ENCODE peak calls at places on chromosomes 3 and 15, in four cellular contexts. J, P, Q and K are unnamed samples.

GRCh38 chr3:44584646-44585501 is at the start of gene ZNF660:
- DNase-seq in J (peak; percentile 97), P (no peak), Q (peak; percentile 67), K (peak; percentile 89)

GRCh38 chr15:26298666-26299065 is 435.5 kb upstream of the ATP10A start:
- DNase-seq in J (no peak), P (no peak), Q (no peak), K (no peak)

GRCh38 chr15:52727825-52728224 is 48.6 kb upstream of the ATOSA start:
- DNase-seq in J (no peak), P (no peak), Q (no peak), K (no peak)

GRCh38 chr3:87867001-87867400 is 191.8 kb downstream of the CGGBP1 start:
- DNase-seq in J (no peak), P (no peak), Q (no peak), K (no peak)

GRCh38 chr3:117671707-117672318 is 962.2 kb downstream of the TUSC7 start:
- DNase-seq in J (no peak), P (no peak), Q (no peak), K (no peak)

GRCh38 chr3:165459111-165459510 is 262.9 kb upstream of the SLITRK3 start:
- DNase-seq in J (no peak), P (no peak), Q (peak; percentile 16), K (no peak)

GRCh38 chr3:141129049-141130038 is 78.2 kb downstream of the SPSB4 start:
- DNase-seq in J (no peak), P (no peak), Q (no peak), K (no peak)

GRCh38 chr3:127637546-127637945 is 8.6 kb downstream of the PODXL2 start:
- DNase-seq in J (no peak), P (no peak), Q (no peak), K (no peak)

GRCh38 chr15:51731549-51732267 is 5.7 kb downstream of the LYSMD2 start:
- DNase-seq in J (no peak), P (peak; percentile 16), Q (peak; percentile 85), K (no peak)

GRCh38 chr3:105904251-105904650 is 35.4 kb upstream of the CBLB start:
- DNase-seq in J (no peak), P (no peak), Q (peak; percentile 9), K (no peak)

GRCh38 chr3:119175869-119176756 is 2.7 kb downstream of the UPK1B start:
- DNase-seq in J (no peak), P (no peak), Q (peak; percentile 25), K (no peak)

GRCh38 chr15:79058260-79058850 is 32.2 kb downstream of the RASGRF1 start:
- DNase-seq in J (no peak), P (no peak), Q (no peak), K (no peak)

GRCh38 chr3:23748398-23749110 is 57.2 kb upstream of the UBE2E1 start:
- DNase-seq in J (no peak), P (no peak), Q (peak; percentile 89), K (no peak)

GRCh38 chr3:53518495-53518981 is 24.1 kb downstream of the CACNA1D start:
- DNase-seq in J (no peak), P (no peak), Q (no peak), K (no peak)

GRCh38 chr15:55774113-55774970 is 31.4 kb upstream of the PRTG start:
- DNase-seq in J (peak; percentile 74), P (peak; percentile 6), Q (peak; percentile 10), K (peak; percentile 76)

GRCh38 chr15:74428442-74428787 is 5.3 kb downstream of the SEMA7A start:
- DNase-seq in J (no peak), P (no peak), Q (no peak), K (peak; percentile 43)

GRCh38 chr3:184466413-184466960 is 86.6 kb downstream of the CHRD start:
- DNase-seq in J (peak; percentile 26), P (no peak), Q (peak; percentile 48), K (no peak)

GRCh38 chr15:68668926-68669600 is 90.3 kb downstream of the CORO2B start:
- DNase-seq in J (no peak), P (no peak), Q (no peak), K (no peak)

GRCh38 chr3:186599785-186600166 is 13.1 kb upstream of the AHSG start:
- DNase-seq in J (no peak), P (no peak), Q (no peak), K (no peak)

GRCh38 chr15:72515591-72516389 is 41.7 kb downstream of the ARIH1 start:
- DNase-seq in J (no peak), P (no peak), Q (peak; percentile 20), K (no peak)

GRCh38 chr3:3295586-3295985 is 116.1 kb upstream of the CRBN start:
- DNase-seq in J (no peak), P (no peak), Q (no peak), K (no peak)

GRCh38 chr3:25173610-25174009 is 254.5 kb upstream of the RARB start:
- DNase-seq in J (no peak), P (no peak), Q (no peak), K (no peak)

GRCh38 chr15:32636410-32636809 is 5.1 kb upstream of the SCG5 start:
- DNase-seq in J (no peak), P (no peak), Q (no peak), K (no peak)

GRCh38 chr15:77528290-77528967 is 104.3 kb downstream of the LINGO1 start:
- DNase-seq in J (no peak), P (no peak), Q (no peak), K (peak; percentile 41)

GRCh38 chr3:191331443-191331842 is 1.1 kb upstream of the UTS2B start:
- DNase-seq in J (no peak), P (no peak), Q (peak; percentile 66), K (no peak)

GRCh38 chr3:189563841-189564563 is 67.2 kb upstream of the TP63 start:
- DNase-seq in J (no peak), P (no peak), Q (peak; percentile 78), K (no peak)

GRCh38 chr15:31974855-31975421 is 55.4 kb upstream of the CHRNA7 start:
- DNase-seq in J (peak; percentile 88), P (no peak), Q (peak; percentile 0), K (peak; percentile 70)

GRCh38 chr3:50124363-50125226 is 30.5 kb upstream of the SEMA3F start:
- DNase-seq in J (no peak), P (no peak), Q (no peak), K (peak; percentile 61)

GRCh38 chr3:26068890-26069289 is 279.0 kb downstream of the OXSM start:
- DNase-seq in J (no peak), P (no peak), Q (no peak), K (no peak)

GRCh38 chr3:127689266-127689860 is 16.6 kb downstream of the ABTB1 start:
- DNase-seq in J (no peak), P (no peak), Q (no peak), K (no peak)

GRCh38 chr15:68632101-68632500 is 53.3 kb downstream of the CORO2B start:
- DNase-seq in J (no peak), P (no peak), Q (no peak), K (no peak)

GRCh38 chr3:177624523-177625495 is 427.5 kb upstream of the TBL1XR1 start:
- DNase-seq in J (no peak), P (no peak), Q (no peak), K (no peak)

GRCh38 chr15:81182746-81183402 is 13.8 kb upstream of the IL16 start:
- DNase-seq in J (peak; percentile 18), P (no peak), Q (no peak), K (no peak)

GRCh38 chr15:65412556-65412955 is 10.2 kb downstream of the IGDCC4 start:
- DNase-seq in J (no peak), P (no peak), Q (no peak), K (no peak)

GRCh38 chr15:65413051-65413759 is 9.5 kb downstream of the IGDCC4 start:
- DNase-seq in J (no peak), P (no peak), Q (no peak), K (no peak)

GRCh38 chr15:65413760-65414144 is 9.0 kb downstream of the IGDCC4 start:
- DNase-seq in J (no peak), P (no peak), Q (no peak), K (no peak)

GRCh38 chr15:65416845-65417416 is 5.8 kb downstream of the IGDCC4 start:
- DNase-seq in J (peak; percentile 86), P (no peak), Q (peak; percentile 33), K (peak; percentile 81)

DNA sequence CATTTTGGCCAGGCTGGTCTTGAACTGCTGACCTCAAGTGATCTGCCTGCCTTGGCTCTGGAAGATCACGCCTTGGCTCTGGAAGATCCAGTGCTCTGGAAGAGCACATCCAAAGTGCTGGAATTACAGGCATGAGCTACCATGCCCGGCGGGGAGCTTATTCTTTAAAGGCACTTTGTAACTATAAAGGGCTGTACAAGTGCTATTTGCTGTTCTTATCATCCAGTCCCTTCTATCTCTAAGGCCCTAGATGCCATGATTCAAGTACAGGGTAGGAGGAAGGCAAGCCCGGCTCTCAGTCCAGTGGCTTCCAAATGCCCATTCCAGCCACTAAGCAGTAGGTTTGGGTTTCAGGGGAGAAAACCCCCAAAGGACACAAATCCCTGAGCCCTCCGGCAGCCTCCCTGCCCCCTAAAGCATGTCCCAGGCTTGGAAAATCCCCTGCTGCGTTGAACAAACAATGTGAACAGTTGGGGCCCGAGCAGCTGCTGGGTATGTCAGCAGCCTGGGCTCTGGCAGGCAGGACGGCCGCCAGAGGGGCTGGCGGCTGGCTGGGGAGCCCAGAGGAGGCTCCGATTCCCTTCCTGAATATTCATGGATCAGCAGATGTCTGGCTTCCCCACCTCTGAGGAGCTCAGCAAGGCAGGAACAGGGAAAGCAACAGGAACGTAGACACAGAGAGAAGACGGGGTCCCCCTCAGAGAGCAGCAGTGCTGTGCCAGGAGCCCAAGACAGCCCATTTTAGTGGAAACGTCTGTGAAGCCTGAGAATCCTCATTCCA is 7.7 kb downstream of the IGDCC4 start:
- DNase-seq in J (peak; percentile 95), P (no peak), Q (peak; percentile 76), K (peak; percentile 86)
- TF ChIP-seq CTCF in J (peak; percentile 25), P (no peak), Q (peak; percentile 14), K (peak; percentile 3)

DNA sequence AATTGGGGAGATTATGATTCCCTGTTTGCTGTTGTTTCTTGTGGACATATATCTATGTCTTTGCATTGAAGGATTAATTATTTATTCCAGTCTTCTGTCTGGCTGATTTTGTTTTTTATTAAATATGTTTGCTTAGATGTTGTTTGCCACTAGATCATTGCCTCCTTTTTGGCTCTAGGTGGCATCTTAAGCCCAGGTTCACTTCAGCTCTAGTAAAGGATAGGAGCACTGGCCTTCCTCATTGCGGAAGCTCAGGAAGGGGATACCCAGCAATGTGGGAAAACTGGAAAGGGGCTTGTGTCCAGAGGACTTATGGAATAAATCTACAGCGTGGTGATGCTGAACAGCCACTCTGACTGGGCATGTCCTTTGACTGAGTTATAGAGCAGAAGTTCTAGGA is 821.6 kb downstream of the PDCD6IP start:
- DNase-seq in J (peak; percentile 20), P (no peak), Q (no peak), K (no peak)
- TF ChIP-seq CTCF in J (peak; percentile 40), P (no peak), Q (no peak), K (peak; percentile 12)

GRCh38 chr3:1275495-1275894 is 182.7 kb downstream of the CNTN6 start:
- DNase-seq in J (peak; percentile 56), P (no peak), Q (no peak), K (peak; percentile 65)
- TF ChIP-seq CTCF in J (peak; percentile 66), P (no peak), Q (no peak), K (peak; percentile 54)

GRCh38 chr3:31188112-31188511 is 293.7 kb upstream of the GADL1 start:
- DNase-seq in J (no peak), P (no peak), Q (no peak), K (no peak)

GRCh38 chr3:31185004-31185357 is 290.5 kb upstream of the GADL1 start:
- DNase-seq in J (no peak), P (no peak), Q (no peak), K (peak; percentile 22)

GRCh38 chr3:31184257-31185003 is 290.0 kb upstream of the GADL1 start:
- DNase-seq in J (no peak), P (no peak), Q (no peak), K (no peak)

GRCh38 chr3:31187380-31187779 is 292.9 kb upstream of the GADL1 start:
- DNase-seq in J (no peak), P (no peak), Q (no peak), K (no peak)

GRCh38 chr3:31186041-31186440 is 291.6 kb upstream of the GADL1 start:
- DNase-seq in J (no peak), P (no peak), Q (no peak), K (no peak)
- TF ChIP-seq CTCF in J (no peak), P (no peak), Q (no peak), K (no peak)